ENCODE peak calls at places on chromosomes 2 and 18, in seven cellular contexts. One of them, this sample, is unnamed. For H3K36me3, the result is how much of the 10 kb centered on the place peaks cover.

GRCh38 chr2:134463726-134464076 is 209.8 kb downstream of the MGAT5 start:
- DNase-seq in aorta: no peak
- DNase-seq in tibial nerve: no peak
- DNase-seq in mammary epithelial cell: no peak
- DNase-seq in CD8-positive, alpha-beta memory T cell: no peak
- DNase-seq in effector memory CD4-positive, alpha-beta T cell: no peak
- DNase-seq in SJSA1: peak
- DNase-seq in this sample: no peak

GRCh38 chr2:239465017-239466001 is 64.5 kb upstream of the HDAC4 start:
- DNase-seq in SJSA1: peak
- DNase-seq in aorta: peak
- DNase-seq in CD8-positive, alpha-beta memory T cell: no peak
- DNase-seq in effector memory CD4-positive, alpha-beta T cell: no peak
- DNase-seq in mammary epithelial cell: peak
- DNase-seq in tibial nerve: peak
- DNase-seq in this sample: no peak

GRCh38 chr2:177056540-177056939 is 156.1 kb upstream of the HNRNPA3 start:
- DNase-seq in CD8-positive, alpha-beta memory T cell: no peak
- DNase-seq in aorta: no peak
- DNase-seq in mammary epithelial cell: no peak
- DNase-seq in effector memory CD4-positive, alpha-beta T cell: no peak
- DNase-seq in SJSA1: no peak
- DNase-seq in tibial nerve: no peak
- DNase-seq in this sample: no peak

GRCh38 chr18:12315911-12316310 is 7.9 kb downstream of the TUBB6 start:
- DNase-seq in CD8-positive, alpha-beta memory T cell: no peak
- DNase-seq in SJSA1: no peak
- DNase-seq in tibial nerve: no peak
- DNase-seq in mammary epithelial cell: no peak
- DNase-seq in effector memory CD4-positive, alpha-beta T cell: no peak
- DNase-seq in aorta: no peak
- DNase-seq in this sample: no peak

GRCh38 chr2:144889348-144889747 is 369.4 kb upstream of the ZEB2 start:
- DNase-seq in tibial nerve: no peak
- DNase-seq in effector memory CD4-positive, alpha-beta T cell: no peak
- DNase-seq in mammary epithelial cell: no peak
- DNase-seq in aorta: no peak
- DNase-seq in CD8-positive, alpha-beta memory T cell: no peak
- DNase-seq in SJSA1: no peak
- DNase-seq in this sample: no peak

GRCh38 chr2:128617661-128618060 is 299.0 kb upstream of the HS6ST1 start:
- DNase-seq in CD8-positive, alpha-beta memory T cell: no peak
- DNase-seq in effector memory CD4-positive, alpha-beta T cell: no peak
- DNase-seq in aorta: peak
- DNase-seq in tibial nerve: no peak
- DNase-seq in mammary epithelial cell: no peak
- DNase-seq in SJSA1: no peak
- DNase-seq in this sample: no peak

GRCh38 chr2:98458207-98458606 is 13.5 kb downstream of the INPP4A start:
- DNase-seq in tibial nerve: no peak
- DNase-seq in SJSA1: no peak
- DNase-seq in mammary epithelial cell: peak
- DNase-seq in effector memory CD4-positive, alpha-beta T cell: no peak
- DNase-seq in aorta: no peak
- DNase-seq in CD8-positive, alpha-beta memory T cell: no peak
- DNase-seq in this sample: no peak

GRCh38 chr2:224780814-224781213 is 64.6 kb upstream of the CCDC195 start:
- DNase-seq in mammary epithelial cell: no peak
- DNase-seq in aorta: no peak
- DNase-seq in SJSA1: no peak
- DNase-seq in effector memory CD4-positive, alpha-beta T cell: no peak
- DNase-seq in tibial nerve: no peak
- DNase-seq in CD8-positive, alpha-beta memory T cell: no peak
- DNase-seq in this sample: no peak

GRCh38 chr18:66159451-66159850 is 408.6 kb downstream of the CDH7 start:
- DNase-seq in aorta: no peak
- DNase-seq in effector memory CD4-positive, alpha-beta T cell: no peak
- DNase-seq in CD8-positive, alpha-beta memory T cell: no peak
- DNase-seq in SJSA1: no peak
- DNase-seq in tibial nerve: no peak
- DNase-seq in mammary epithelial cell: no peak
- DNase-seq in this sample: no peak

GRCh38 chr2:136502660-136503059 is 262.7 kb upstream of the THSD7B start:
- DNase-seq in CD8-positive, alpha-beta memory T cell: no peak
- DNase-seq in effector memory CD4-positive, alpha-beta T cell: no peak
- DNase-seq in mammary epithelial cell: no peak
- DNase-seq in tibial nerve: no peak
- DNase-seq in SJSA1: no peak
- DNase-seq in aorta: no peak
- DNase-seq in this sample: no peak

GRCh38 chr18:12093520-12094257 is at the start of gene ANKRD62:
- DNase-seq in SJSA1: no peak
- DNase-seq in CD8-positive, alpha-beta memory T cell: no peak
- DNase-seq in mammary epithelial cell: no peak
- DNase-seq in aorta: no peak
- DNase-seq in effector memory CD4-positive, alpha-beta T cell: no peak
- DNase-seq in tibial nerve: no peak
- DNase-seq in this sample: no peak

GRCh38 chr18:12307251-12307736 is 747 bp upstream of the TUBB6 start:
- DNase-seq in aorta: peak
- DNase-seq in mammary epithelial cell: peak
- DNase-seq in SJSA1: peak
- DNase-seq in tibial nerve: peak
- DNase-seq in CD8-positive, alpha-beta memory T cell: no peak
- DNase-seq in effector memory CD4-positive, alpha-beta T cell: no peak
- DNase-seq in this sample: no peak

GRCh38 chr18:53457068-53457467 is 767.4 kb downstream of the MBD2 start:
- DNase-seq in effector memory CD4-positive, alpha-beta T cell: no peak
- DNase-seq in SJSA1: no peak
- DNase-seq in aorta: no peak
- DNase-seq in tibial nerve: no peak
- DNase-seq in CD8-positive, alpha-beta memory T cell: no peak
- DNase-seq in mammary epithelial cell: no peak
- DNase-seq in this sample: peak

GRCh38 chr2:216155954-216156353 is 46.8 kb downstream of the XRCC5 start:
- DNase-seq in effector memory CD4-positive, alpha-beta T cell: no peak
- DNase-seq in CD8-positive, alpha-beta memory T cell: no peak
- DNase-seq in mammary epithelial cell: no peak
- DNase-seq in tibial nerve: no peak
- DNase-seq in aorta: no peak
- DNase-seq in SJSA1: no peak
- DNase-seq in this sample: no peak
- H3K36me3 ChIP-seq in effector memory CD4-positive, alpha-beta T cell: half or more
- H3K36me3 ChIP-seq in CD8-positive, alpha-beta memory T cell: under half
- H3K36me3 ChIP-seq in mammary epithelial cell: under half
- H3K36me3 ChIP-seq in tibial nerve: under half
- H3K36me3 ChIP-seq in aorta: under half
- H3K36me3 ChIP-seq in SJSA1: half or more
- H3K36me3 ChIP-seq in this sample: under half

GRCh38 chr2:38076710-38077430 is 919 bp upstream of the CYP1B1 start:
- DNase-seq in aorta: peak
- DNase-seq in SJSA1: peak
- DNase-seq in tibial nerve: peak
- DNase-seq in CD8-positive, alpha-beta memory T cell: no peak
- DNase-seq in mammary epithelial cell: peak
- DNase-seq in effector memory CD4-positive, alpha-beta T cell: no peak
- DNase-seq in this sample: peak

GRCh38 chr2:38080346-38080745 is 4.4 kb upstream of the CYP1B1 start:
- DNase-seq in CD8-positive, alpha-beta memory T cell: no peak
- DNase-seq in mammary epithelial cell: no peak
- DNase-seq in tibial nerve: no peak
- DNase-seq in SJSA1: no peak
- DNase-seq in effector memory CD4-positive, alpha-beta T cell: no peak
- DNase-seq in aorta: no peak
- DNase-seq in this sample: no peak

GRCh38 chr2:38076250-38076709 is 329 bp upstream of the CYP1B1 start:
- DNase-seq in mammary epithelial cell: peak
- DNase-seq in tibial nerve: peak
- DNase-seq in effector memory CD4-positive, alpha-beta T cell: no peak
- DNase-seq in aorta: peak
- DNase-seq in SJSA1: no peak
- DNase-seq in CD8-positive, alpha-beta memory T cell: no peak
- DNase-seq in this sample: no peak

GRCh38 chr2:38077431-38077769 is 1.4 kb upstream of the CYP1B1 start:
- DNase-seq in SJSA1: no peak
- DNase-seq in mammary epithelial cell: no peak
- DNase-seq in tibial nerve: no peak
- DNase-seq in effector memory CD4-positive, alpha-beta T cell: no peak
- DNase-seq in aorta: no peak
- DNase-seq in CD8-positive, alpha-beta memory T cell: no peak
- DNase-seq in this sample: no peak

DNA sequence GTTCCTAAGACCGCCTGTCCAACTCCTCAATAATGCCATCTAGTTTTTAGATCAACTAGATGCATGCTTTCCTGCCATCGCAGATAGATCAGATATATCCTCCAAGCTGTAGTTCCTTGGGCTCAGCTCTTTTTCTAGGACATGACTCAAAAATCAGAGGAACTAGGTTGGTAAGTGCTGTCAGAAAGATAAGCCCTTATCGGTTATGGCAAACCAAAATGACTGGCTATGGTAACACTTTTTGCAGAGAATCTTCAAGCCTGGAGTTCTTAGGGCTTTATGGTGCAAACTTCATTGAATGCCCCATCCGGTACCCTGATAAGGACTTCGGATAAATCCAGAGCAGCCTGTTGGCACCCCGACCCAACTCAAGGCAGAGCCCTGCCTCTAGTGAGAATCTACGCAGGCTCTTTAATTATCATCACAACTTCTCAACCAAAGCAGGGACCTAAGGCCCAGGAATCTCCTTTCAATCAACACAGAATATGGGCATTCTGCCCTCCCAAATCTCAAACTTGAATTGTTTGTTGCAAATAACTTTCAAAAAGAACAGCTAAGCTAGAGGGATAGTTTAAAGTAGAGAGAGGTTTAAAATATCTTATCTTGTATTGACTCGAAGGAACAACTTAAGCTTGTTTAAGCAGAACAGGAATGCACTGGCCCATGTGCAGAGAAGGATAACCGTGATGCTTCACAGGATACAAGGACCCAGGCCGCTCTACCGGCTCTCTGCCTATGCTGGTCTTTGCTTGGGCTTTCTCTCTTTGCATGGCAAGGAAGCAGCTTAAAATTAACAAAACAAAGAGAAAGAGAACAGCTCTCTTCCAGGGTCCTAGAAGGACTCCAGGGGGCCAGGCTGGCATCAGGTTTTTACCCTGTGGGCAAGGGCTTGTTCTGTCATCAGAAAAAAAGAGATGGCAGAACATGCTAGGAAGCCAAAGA is 3.4 kb upstream of the CYP1B1 start:
- DNase-seq in CD8-positive, alpha-beta memory T cell: no peak
- DNase-seq in mammary epithelial cell: no peak
- DNase-seq in tibial nerve: no peak
- DNase-seq in effector memory CD4-positive, alpha-beta T cell: no peak
- DNase-seq in SJSA1: no peak
- DNase-seq in aorta: no peak
- DNase-seq in this sample: no peak
- H3K36me3 ChIP-seq in CD8-positive, alpha-beta memory T cell: under half
- H3K36me3 ChIP-seq in mammary epithelial cell: under half
- H3K36me3 ChIP-seq in tibial nerve: under half
- H3K36me3 ChIP-seq in effector memory CD4-positive, alpha-beta T cell: under half
- H3K36me3 ChIP-seq in SJSA1: under half
- H3K36me3 ChIP-seq in aorta: under half
- H3K36me3 ChIP-seq in this sample: under half

DNA sequence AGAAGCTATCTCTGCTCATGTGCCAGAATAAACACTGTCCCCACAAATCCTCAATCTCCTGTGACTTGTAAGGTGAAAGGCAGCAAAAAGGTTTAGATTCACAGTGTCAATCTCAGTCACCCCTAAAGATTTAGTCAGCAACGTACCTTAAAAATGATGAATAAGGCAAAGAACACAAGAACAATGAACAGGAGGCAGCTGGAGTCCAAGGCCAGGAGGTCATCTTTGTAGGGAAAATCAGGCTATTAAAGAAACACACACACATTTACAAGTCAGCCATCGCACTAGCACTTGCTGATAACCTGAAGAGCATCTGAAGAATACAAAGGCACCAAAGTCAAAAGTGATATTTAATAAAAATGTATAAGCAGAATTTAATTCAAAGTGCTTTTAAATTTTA is 16.6 kb downstream of the LAPTM4A start:
- DNase-seq in tibial nerve: no peak
- DNase-seq in mammary epithelial cell: no peak
- DNase-seq in aorta: no peak
- DNase-seq in effector memory CD4-positive, alpha-beta T cell: no peak
- DNase-seq in SJSA1: no peak
- DNase-seq in CD8-positive, alpha-beta memory T cell: no peak
- DNase-seq in this sample: no peak
- H3K36me3 ChIP-seq in tibial nerve: under half
- H3K36me3 ChIP-seq in mammary epithelial cell: half or more
- H3K36me3 ChIP-seq in aorta: under half
- H3K36me3 ChIP-seq in effector memory CD4-positive, alpha-beta T cell: half or more
- H3K36me3 ChIP-seq in SJSA1: half or more
- H3K36me3 ChIP-seq in CD8-positive, alpha-beta memory T cell: under half
- H3K36me3 ChIP-seq in this sample: under half

GRCh38 chr2:229901819-229902218 is 20.0 kb downstream of the TRIP12 start:
- DNase-seq in SJSA1: peak
- DNase-seq in CD8-positive, alpha-beta memory T cell: no peak
- DNase-seq in mammary epithelial cell: peak
- DNase-seq in tibial nerve: no peak
- DNase-seq in aorta: no peak
- DNase-seq in effector memory CD4-positive, alpha-beta T cell: no peak
- DNase-seq in this sample: no peak

GRCh38 chr2:229899604-229900003 is 22.2 kb downstream of the TRIP12 start:
- DNase-seq in aorta: no peak
- DNase-seq in SJSA1: no peak
- DNase-seq in mammary epithelial cell: no peak
- DNase-seq in CD8-positive, alpha-beta memory T cell: no peak
- DNase-seq in effector memory CD4-positive, alpha-beta T cell: no peak
- DNase-seq in tibial nerve: no peak
- DNase-seq in this sample: no peak

GRCh38 chr2:229900012-229900411 is 21.8 kb downstream of the TRIP12 start:
- DNase-seq in effector memory CD4-positive, alpha-beta T cell: no peak
- DNase-seq in mammary epithelial cell: no peak
- DNase-seq in SJSA1: no peak
- DNase-seq in tibial nerve: no peak
- DNase-seq in CD8-positive, alpha-beta memory T cell: no peak
- DNase-seq in aorta: no peak
- DNase-seq in this sample: no peak

DNA sequence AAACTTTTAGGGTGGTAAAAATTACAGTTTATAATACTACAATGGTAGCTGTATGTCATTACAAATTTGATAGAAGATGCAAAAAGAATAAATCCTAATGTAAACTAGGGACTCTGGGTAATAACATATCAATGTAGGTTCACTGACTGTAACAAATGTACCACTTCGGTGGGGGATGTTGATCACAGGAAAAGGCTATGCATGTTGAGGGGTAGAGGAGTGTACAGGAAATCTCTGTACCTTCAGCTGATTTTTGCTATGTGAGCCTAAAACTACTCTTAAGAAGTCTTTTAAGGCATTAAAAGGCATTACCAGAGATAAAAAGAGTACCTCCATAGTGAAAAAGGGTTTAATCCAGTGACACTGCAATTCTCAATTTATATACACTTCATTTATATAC is 25.0 kb downstream of the TRIP12 start:
- DNase-seq in SJSA1: no peak
- DNase-seq in mammary epithelial cell: no peak
- DNase-seq in tibial nerve: no peak
- DNase-seq in CD8-positive, alpha-beta memory T cell: no peak
- DNase-seq in effector memory CD4-positive, alpha-beta T cell: no peak
- DNase-seq in aorta: no peak
- DNase-seq in this sample: no peak
- H3K36me3 ChIP-seq in SJSA1: under half
- H3K36me3 ChIP-seq in mammary epithelial cell: under half
- H3K36me3 ChIP-seq in tibial nerve: under half
- H3K36me3 ChIP-seq in CD8-positive, alpha-beta memory T cell: under half
- H3K36me3 ChIP-seq in effector memory CD4-positive, alpha-beta T cell: under half
- H3K36me3 ChIP-seq in aorta: under half
- H3K36me3 ChIP-seq in this sample: under half